ENCODE peak calls at places on chromosomes 3 and 15, in eight cellular contexts. Y is ureter; U is K562; L is activated CD4-positive, alpha-beta T cell treated with anti-CD3 and anti-CD28 coated beads, Interleukin-2, amount 10 ng/mL, durations not matched to agents 7 days and 5 days; V is GOT3; W is MCF 10A; N is left lung; K is stimulated activated CD8-positive, alpha-beta memory T cell treated with anti-CD3 and anti-CD28 coated beads, Interleukin-15, amount 100 ng/mL, for 48 hours. X is an unnamed sample.

GRCh38 chr3:21017115-21017852 is 733.7 kb downstream of the ZNF385D start:
- DNase-seq in K (no peak), N (no peak), W (peak), U (peak), L (no peak), Y (no peak), V (no peak), X (no peak)

GRCh38 chr3:155656466-155656865 is 88.4 kb downstream of the PLCH1 start:
- DNase-seq in L (no peak), V (no peak), W (no peak), U (no peak), Y (no peak), N (no peak), K (no peak), X (no peak)

GRCh38 chr15:40756938-40757337 is 1.9 kb upstream of the RMDN3 start:
- DNase-seq in Y (no peak), N (no peak), L (no peak), V (no peak), U (no peak), W (no peak), K (no peak), X (no peak)

GRCh38 chr3:103947062-103947461 is 1419.6 kb upstream of the ALCAM start:
- DNase-seq in N (no peak), Y (no peak), K (no peak), L (no peak), V (no peak), W (no peak), U (no peak), X (no peak)

GRCh38 chr3:32510075-32510724 is 7.5 kb upstream of the CMTM6 start:
- DNase-seq in N (no peak), K (peak), V (peak), Y (peak), U (peak), W (peak), L (peak), X (peak)

GRCh38 chr3:97957617-97958311 is 14.5 kb downstream of the RIOX2 start:
- DNase-seq in L (no peak), Y (no peak), N (no peak), K (no peak), U (no peak), W (peak), V (no peak), X (no peak)

GRCh38 chr3:148262980-148263379 is 434.7 kb upstream of the AGTR1 start:
- DNase-seq in Y (no peak), K (no peak), W (no peak), U (no peak), N (no peak), L (no peak), V (no peak), X (no peak)

GRCh38 chr3:125916376-125916978 is 52.5 kb upstream of the ROPN1B start:
- DNase-seq in V (peak), N (peak), Y (no peak), K (no peak), W (peak), L (peak), U (peak), X (peak)

GRCh38 chr3:147655236-147655635 is 246.1 kb downstream of the ZIC1 start:
- DNase-seq in N (no peak), L (no peak), K (no peak), U (no peak), V (no peak), W (no peak), Y (no peak), X (no peak)

GRCh38 chr3:143192193-143192592 is 72.6 kb downstream of the CHST2 start:
- DNase-seq in N (no peak), L (no peak), U (no peak), K (no peak), Y (no peak), W (no peak), V (no peak), X (no peak)

GRCh38 chr3:128380295-128380694 is 86.4 kb downstream of the DNAJB8 start:
- DNase-seq in V (no peak), W (no peak), Y (no peak), L (no peak), K (no peak), N (no peak), U (no peak), X (no peak)

GRCh38 chr15:60590935-60591490 is 112.1 kb upstream of the ICE2 start:
- DNase-seq in V (no peak), N (peak), U (no peak), L (peak), W (no peak), K (no peak), Y (peak), X (no peak)

GRCh38 chr3:136266468-136266867 is 16.3 kb downstream of the PCCB start:
- DNase-seq in L (no peak), Y (no peak), N (no peak), K (no peak), V (no peak), U (no peak), W (peak), X (peak)

GRCh38 chr15:67085818-67086649 is 20.6 kb downstream of the SMAD3 start:
- DNase-seq in Y (no peak), U (peak), V (no peak), K (peak), W (peak), N (no peak), L (peak), X (no peak)

GRCh38 chr3:23129062-23129461 is 74.1 kb upstream of the UBE2E2 start:
- DNase-seq in L (no peak), W (no peak), K (no peak), N (no peak), U (no peak), V (no peak), Y (no peak), X (no peak)

GRCh38 chr3:52415769-52416168 is 29.1 kb downstream of the SEMA3G start:
- DNase-seq in V (no peak), N (no peak), W (no peak), Y (no peak), U (no peak), K (no peak), L (no peak), X (no peak)

GRCh38 chr3:113531826-113532697 is at the start of gene SIDT1:
- DNase-seq in K (peak), L (peak), V (no peak), U (peak), W (peak), N (peak), Y (peak), X (no peak)

GRCh38 chr15:100718075-100718980 is 115.9 kb downstream of the ASB7 start:
- DNase-seq in L (no peak), W (no peak), K (no peak), U (no peak), Y (peak), V (no peak), N (no peak), X (no peak)

GRCh38 chr3:150110097-150110496 is 139.4 kb upstream of the PFN2 start:
- DNase-seq in N (no peak), V (no peak), U (no peak), L (no peak), W (no peak), Y (no peak), K (no peak), X (no peak)

GRCh38 chr3:13085081-13085845 is 12.0 kb upstream of the IQSEC1 start:
- DNase-seq in N (peak), Y (no peak), K (no peak), W (no peak), U (peak), V (no peak), L (no peak), X (no peak)

GRCh38 chr3:196569003-196569516 is 600 bp downstream of the FBXO45 start:
- DNase-seq in K (peak), U (peak), W (peak), Y (peak), V (no peak), N (peak), L (peak), X (peak)

GRCh38 chr3:93994056-93994455 is 14.1 kb downstream of the ARL13B start:
- DNase-seq in L (no peak), V (no peak), N (no peak), U (no peak), K (no peak), Y (no peak), W (peak), X (no peak)

GRCh38 chr3:157360044-157360443 is 76.6 kb upstream of the PTX3 start:
- DNase-seq in N (no peak), V (peak), Y (no peak), W (peak), K (no peak), L (no peak), U (no peak), X (peak)

GRCh38 chr3:6608843-6609242 is 252.1 kb upstream of the GRM7 start:
- DNase-seq in U (peak), L (no peak), V (no peak), W (no peak), Y (no peak), N (no peak), K (no peak), X (no peak)

GRCh38 chr3:46705751-46706572 is 4.8 kb downstream of the TMIE start:
- DNase-seq in V (no peak), L (no peak), N (peak), K (no peak), W (peak), U (no peak), Y (no peak), X (no peak)

GRCh38 chr15:51185213-51185619 is 90.5 kb upstream of the TNFAIP8L3 start:
- DNase-seq in U (peak), W (no peak), N (no peak), L (no peak), Y (no peak), K (no peak), V (no peak), X (no peak)

GRCh38 chr3:30760040-30760439 is 134.4 kb downstream of the GADL1 start:
- DNase-seq in V (no peak), K (no peak), Y (no peak), W (no peak), U (no peak), L (no peak), N (no peak), X (no peak)